ENCODE peak calls at places on chromosomes 7 and 10, in seven cellular contexts. One of them, this sample, is unnamed.
A peak's percentile ranks its signal among the peaks of the same experiment; 100 is the strongest.

GRCh38 chr7:39606352-39606751 is 17.0 kb upstream of the RALA start:
- DNase-seq in IMR-90: no peak
- DNase-seq in mesendoderm: no peak
- DNase-seq in neuronal stem cell: no peak
- DNase-seq in mesenchymal stem cell: no peak
- DNase-seq in H1: no peak
- DNase-seq in trophoblast cell: no peak
- DNase-seq in this sample: no peak

GRCh38 chr10:29698766-29699490 is 64.2 kb upstream of the SVIL start:
- DNase-seq in IMR-90: no peak
- DNase-seq in mesendoderm: no peak
- DNase-seq in neuronal stem cell: no peak
- DNase-seq in mesenchymal stem cell: no peak
- DNase-seq in H1: no peak
- DNase-seq in trophoblast cell: peak; percentile 76
- DNase-seq in this sample: no peak

GRCh38 chr10:97185326-97186058 is at the start of gene SLIT1:
- DNase-seq in IMR-90: no peak
- DNase-seq in mesendoderm: peak; percentile 40
- DNase-seq in neuronal stem cell: no peak
- DNase-seq in mesenchymal stem cell: no peak
- DNase-seq in H1: no peak
- DNase-seq in trophoblast cell: no peak
- DNase-seq in this sample: peak; percentile 53

GRCh38 chr7:34019431-34019830 is 114.1 kb downstream of the BMPER start:
- DNase-seq in IMR-90: peak; percentile 51
- DNase-seq in mesendoderm: no peak
- DNase-seq in neuronal stem cell: no peak
- DNase-seq in mesenchymal stem cell: no peak
- DNase-seq in H1: no peak
- DNase-seq in trophoblast cell: no peak
- DNase-seq in this sample: no peak

GRCh38 chr10:71815515-71816130 is 35.4 kb downstream of the PSAP start:
- DNase-seq in IMR-90: no peak
- DNase-seq in mesendoderm: no peak
- DNase-seq in neuronal stem cell: no peak
- DNase-seq in mesenchymal stem cell: no peak
- DNase-seq in H1: no peak
- DNase-seq in trophoblast cell: no peak
- DNase-seq in this sample: no peak

GRCh38 chr7:47948096-47948790 is at the start of gene PKD1L1:
- DNase-seq in IMR-90: no peak
- DNase-seq in mesendoderm: no peak
- DNase-seq in neuronal stem cell: no peak
- DNase-seq in mesenchymal stem cell: no peak
- DNase-seq in H1: no peak
- DNase-seq in trophoblast cell: peak; percentile 56
- DNase-seq in this sample: no peak

GRCh38 chr7:51471199-51472016 is 154.8 kb upstream of the COBL start:
- DNase-seq in IMR-90: no peak
- DNase-seq in mesendoderm: peak; percentile 52
- DNase-seq in neuronal stem cell: peak; percentile 35
- DNase-seq in mesenchymal stem cell: no peak
- DNase-seq in H1: no peak
- DNase-seq in trophoblast cell: no peak
- DNase-seq in this sample: peak; percentile 70

GRCh38 chr10:95236068-95236903 is 42.2 kb downstream of the ACSM6 start:
- DNase-seq in IMR-90: peak; percentile 81
- DNase-seq in mesendoderm: peak; percentile 48
- DNase-seq in neuronal stem cell: no peak
- DNase-seq in mesenchymal stem cell: peak; percentile 67
- DNase-seq in H1: no peak
- DNase-seq in trophoblast cell: no peak
- DNase-seq in this sample: no peak

GRCh38 chr10:35690534-35690933 is 48.4 kb upstream of the FZD8 start:
- DNase-seq in IMR-90: no peak
- DNase-seq in mesendoderm: no peak
- DNase-seq in neuronal stem cell: no peak
- DNase-seq in mesenchymal stem cell: no peak
- DNase-seq in H1: no peak
- DNase-seq in trophoblast cell: no peak
- DNase-seq in this sample: no peak

GRCh38 chr7:120700806-120701205 is 157.1 kb downstream of the TSPAN12 start:
- DNase-seq in IMR-90: no peak
- DNase-seq in mesendoderm: no peak
- DNase-seq in neuronal stem cell: no peak
- DNase-seq in mesenchymal stem cell: no peak
- DNase-seq in H1: no peak
- DNase-seq in trophoblast cell: peak; percentile 22
- DNase-seq in this sample: no peak

GRCh38 chr7:101155303-101155702 is 1.0 kb downstream of the AP1S1 start:
- DNase-seq in IMR-90: no peak
- DNase-seq in mesendoderm: no peak
- DNase-seq in neuronal stem cell: no peak
- DNase-seq in mesenchymal stem cell: no peak
- DNase-seq in H1: no peak
- DNase-seq in trophoblast cell: no peak
- DNase-seq in this sample: no peak

GRCh38 chr7:38506004-38506403 is 125.2 kb downstream of the AMPH start:
- DNase-seq in IMR-90: no peak
- DNase-seq in mesendoderm: no peak
- DNase-seq in neuronal stem cell: no peak
- DNase-seq in mesenchymal stem cell: no peak
- DNase-seq in H1: no peak
- DNase-seq in trophoblast cell: no peak
- DNase-seq in this sample: no peak

GRCh38 chr7:88539977-88540376 is 219.5 kb upstream of the ZNF804B start:
- DNase-seq in IMR-90: no peak
- DNase-seq in mesendoderm: no peak
- DNase-seq in neuronal stem cell: no peak
- DNase-seq in mesenchymal stem cell: no peak
- DNase-seq in H1: no peak
- DNase-seq in trophoblast cell: no peak
- DNase-seq in this sample: no peak

DNA sequence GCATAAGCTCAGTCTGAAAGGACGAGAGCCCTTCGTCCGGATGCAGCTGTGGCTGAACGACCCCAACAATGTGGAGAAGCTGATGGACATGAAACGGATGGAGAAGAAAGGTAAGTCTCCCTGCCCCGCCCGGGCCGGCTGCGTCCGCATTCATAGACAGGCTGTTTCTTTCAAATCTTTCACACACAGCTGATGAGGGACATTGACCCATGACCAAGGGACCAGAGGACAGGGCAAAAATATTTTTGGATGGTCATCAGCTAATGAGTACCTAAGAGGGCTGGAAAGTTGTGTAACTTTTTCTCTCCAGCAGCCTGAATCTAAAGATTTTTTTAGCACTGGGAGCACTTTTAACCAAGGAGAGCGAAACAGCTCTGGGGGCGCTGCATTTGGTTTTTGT is 52.5 kb upstream of the SH2B2 start:
- DNase-seq in IMR-90: no peak
- DNase-seq in mesendoderm: no peak
- DNase-seq in neuronal stem cell: no peak
- DNase-seq in mesenchymal stem cell: no peak
- DNase-seq in H1: no peak
- DNase-seq in trophoblast cell: no peak
- DNase-seq in this sample: no peak
- H3K18ac ChIP-seq in IMR-90: no peak overlapping the region
- H3K18ac ChIP-seq in mesendoderm: no peak overlapping the region
- H3K18ac ChIP-seq in neuronal stem cell: no peak overlapping the region
- H3K18ac ChIP-seq in mesenchymal stem cell: no peak overlapping the region
- H3K18ac ChIP-seq in H1: no peak overlapping the region
- H3K18ac ChIP-seq in trophoblast cell: no peak overlapping the region
- H3K18ac ChIP-seq in this sample: no peak overlapping the region

DNA sequence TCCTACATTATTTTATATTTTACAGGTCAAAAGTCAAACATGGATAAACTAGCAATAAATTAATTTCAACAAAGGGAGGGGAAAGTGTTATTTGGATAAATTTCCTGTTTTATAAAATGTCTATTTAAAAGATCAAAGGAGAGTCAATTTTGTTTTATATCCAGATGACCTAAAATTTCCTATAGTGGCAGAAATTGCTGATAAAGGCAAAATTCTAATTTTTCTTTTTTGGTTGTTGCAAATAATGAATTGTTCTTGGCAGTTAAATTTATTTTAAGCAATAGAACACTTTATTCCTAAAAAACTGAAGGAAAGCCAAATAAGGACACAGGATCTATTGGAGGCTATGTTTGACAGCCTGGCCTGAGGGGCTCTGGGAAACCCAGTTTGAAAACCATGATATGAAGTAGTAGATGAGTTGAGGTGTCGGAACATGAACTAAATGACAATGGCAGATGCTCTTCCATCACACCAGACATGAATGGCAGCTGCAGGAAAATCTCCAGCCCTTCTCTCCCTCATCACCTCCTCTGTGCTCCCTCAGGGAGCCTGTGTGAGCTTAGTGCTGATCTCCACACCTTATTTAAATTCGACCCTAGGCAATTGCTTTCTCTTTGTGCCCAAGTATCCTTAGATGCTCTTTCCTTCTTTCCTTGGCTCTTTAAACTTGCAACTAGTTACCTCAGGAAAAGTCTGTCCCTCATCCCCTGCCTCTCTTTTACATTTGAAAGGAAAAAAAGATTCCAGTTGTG is 395.0 kb downstream of the THSD7A start:
- DNase-seq in IMR-90: no peak
- DNase-seq in mesendoderm: no peak
- DNase-seq in neuronal stem cell: no peak
- DNase-seq in mesenchymal stem cell: no peak
- DNase-seq in H1: no peak
- DNase-seq in trophoblast cell: no peak
- DNase-seq in this sample: peak; percentile 31
- H3K18ac ChIP-seq in IMR-90: no peak overlapping the region
- H3K18ac ChIP-seq in mesendoderm: no peak overlapping the region
- H3K18ac ChIP-seq in neuronal stem cell: no peak overlapping the region
- H3K18ac ChIP-seq in mesenchymal stem cell: no peak overlapping the region
- H3K18ac ChIP-seq in H1: no peak overlapping the region
- H3K18ac ChIP-seq in trophoblast cell: no peak overlapping the region
- H3K18ac ChIP-seq in this sample: no peak overlapping the region

GRCh38 chr10:129927351-129928120 is 36.5 kb downstream of the EBF3 start:
- DNase-seq in IMR-90: no peak
- DNase-seq in mesendoderm: no peak
- DNase-seq in neuronal stem cell: no peak
- DNase-seq in mesenchymal stem cell: no peak
- DNase-seq in H1: no peak
- DNase-seq in trophoblast cell: no peak
- DNase-seq in this sample: no peak
- H3K18ac ChIP-seq in IMR-90: no peak overlapping the region
- H3K18ac ChIP-seq in mesendoderm: no peak overlapping the region
- H3K18ac ChIP-seq in neuronal stem cell: no peak overlapping the region
- H3K18ac ChIP-seq in mesenchymal stem cell: no peak overlapping the region
- H3K18ac ChIP-seq in H1: no peak overlapping the region
- H3K18ac ChIP-seq in trophoblast cell: no peak overlapping the region
- H3K18ac ChIP-seq in this sample: no peak overlapping the region

DNA sequence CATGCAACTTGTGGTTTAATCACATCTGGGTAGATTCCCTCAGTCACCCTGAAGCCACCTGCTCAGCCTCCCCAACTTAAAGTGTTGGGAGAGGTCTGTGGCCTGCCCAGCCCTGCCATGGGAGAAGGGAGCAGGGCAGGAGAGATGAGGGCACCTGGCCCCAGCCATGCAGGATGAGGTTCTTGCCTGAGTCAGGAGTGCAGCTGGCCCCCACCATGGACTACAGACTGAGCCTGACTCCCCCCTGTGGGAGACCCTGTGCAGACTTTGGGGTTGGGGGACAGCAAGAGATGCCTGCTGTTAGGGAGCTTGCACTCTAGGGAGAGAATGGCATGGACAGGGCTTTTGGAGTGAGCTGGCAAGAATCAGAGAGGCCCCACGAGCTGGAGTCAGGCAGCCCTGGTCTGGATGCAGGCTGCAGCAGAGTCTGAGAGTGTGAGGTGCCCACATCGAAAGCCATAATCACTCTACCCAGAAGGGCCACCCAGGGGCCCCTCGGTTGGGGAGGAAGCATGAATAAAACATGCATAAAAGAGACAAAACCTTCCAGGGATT is 34.7 kb upstream of the DPYSL4 start:
- DNase-seq in IMR-90: no peak
- DNase-seq in mesendoderm: no peak
- DNase-seq in neuronal stem cell: no peak
- DNase-seq in mesenchymal stem cell: no peak
- DNase-seq in H1: no peak
- DNase-seq in trophoblast cell: no peak
- DNase-seq in this sample: no peak
- H3K18ac ChIP-seq in IMR-90: no peak overlapping the region
- H3K18ac ChIP-seq in mesendoderm: no peak overlapping the region
- H3K18ac ChIP-seq in neuronal stem cell: no peak overlapping the region
- H3K18ac ChIP-seq in mesenchymal stem cell: no peak overlapping the region
- H3K18ac ChIP-seq in H1: no peak overlapping the region
- H3K18ac ChIP-seq in trophoblast cell: no peak overlapping the region
- H3K18ac ChIP-seq in this sample: no peak overlapping the region

DNA sequence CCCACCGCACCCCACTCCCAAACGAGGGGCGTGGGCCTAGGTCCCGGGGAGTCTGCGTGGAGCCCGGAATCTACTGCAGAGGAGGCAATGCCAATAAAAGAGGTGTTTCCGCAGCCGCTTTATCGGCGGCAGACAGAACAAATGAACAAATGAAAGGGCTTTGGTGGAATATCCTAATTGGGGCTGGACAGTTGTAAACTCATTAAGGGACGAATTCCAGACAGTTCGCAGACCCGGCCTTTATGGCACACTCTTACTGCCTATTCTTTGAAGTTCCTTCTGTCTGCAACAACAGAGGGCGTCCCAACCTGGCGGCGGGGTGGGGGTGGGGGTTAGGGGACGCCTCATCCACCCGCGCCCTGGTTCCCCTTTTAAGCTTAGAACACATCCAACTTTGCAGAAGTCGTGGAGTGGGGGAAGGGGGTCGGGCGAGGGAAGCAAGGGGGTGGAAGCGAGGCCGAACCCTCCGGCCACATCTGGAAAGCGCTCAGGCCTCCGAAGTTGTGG is 4.1 kb downstream of the HOXA9 start:
- DNase-seq in IMR-90: no peak
- DNase-seq in mesendoderm: no peak
- DNase-seq in neuronal stem cell: no peak
- DNase-seq in mesenchymal stem cell: no peak
- DNase-seq in H1: no peak
- DNase-seq in trophoblast cell: no peak
- DNase-seq in this sample: no peak
- H3K18ac ChIP-seq in IMR-90: no peak overlapping the region
- H3K18ac ChIP-seq in mesendoderm: no peak overlapping the region
- H3K18ac ChIP-seq in neuronal stem cell: no peak overlapping the region
- H3K18ac ChIP-seq in mesenchymal stem cell: peak overlapping the region; percentile 70
- H3K18ac ChIP-seq in H1: no peak overlapping the region
- H3K18ac ChIP-seq in trophoblast cell: no peak overlapping the region
- H3K18ac ChIP-seq in this sample: no peak overlapping the region

GRCh38 chr10:23557777-23558176 is 118.9 kb downstream of the OTUD1 start:
- DNase-seq in IMR-90: no peak
- DNase-seq in mesendoderm: no peak
- DNase-seq in neuronal stem cell: no peak
- DNase-seq in mesenchymal stem cell: no peak
- DNase-seq in H1: no peak
- DNase-seq in trophoblast cell: no peak
- DNase-seq in this sample: no peak
- H3K18ac ChIP-seq in IMR-90: no peak overlapping the region
- H3K18ac ChIP-seq in mesendoderm: no peak overlapping the region
- H3K18ac ChIP-seq in neuronal stem cell: no peak overlapping the region
- H3K18ac ChIP-seq in mesenchymal stem cell: no peak overlapping the region
- H3K18ac ChIP-seq in H1: no peak overlapping the region
- H3K18ac ChIP-seq in trophoblast cell: no peak overlapping the region
- H3K18ac ChIP-seq in this sample: no peak overlapping the region

GRCh38 chr10:59654007-59654406 is 55.6 kb downstream of the SLC16A9 start:
- DNase-seq in IMR-90: no peak
- DNase-seq in mesendoderm: no peak
- DNase-seq in neuronal stem cell: no peak
- DNase-seq in mesenchymal stem cell: no peak
- DNase-seq in H1: no peak
- DNase-seq in trophoblast cell: no peak
- DNase-seq in this sample: no peak
- H3K18ac ChIP-seq in IMR-90: no peak overlapping the region
- H3K18ac ChIP-seq in mesendoderm: no peak overlapping the region
- H3K18ac ChIP-seq in neuronal stem cell: no peak overlapping the region
- H3K18ac ChIP-seq in mesenchymal stem cell: no peak overlapping the region
- H3K18ac ChIP-seq in H1: no peak overlapping the region
- H3K18ac ChIP-seq in trophoblast cell: no peak overlapping the region
- H3K18ac ChIP-seq in this sample: no peak overlapping the region

GRCh38 chr10:50622497-50623298 is 1.1 kb downstream of the SGMS1 start:
- DNase-seq in IMR-90: peak; percentile 50
- DNase-seq in mesendoderm: peak; percentile 48
- DNase-seq in neuronal stem cell: peak; percentile 24
- DNase-seq in mesenchymal stem cell: peak; percentile 55
- DNase-seq in H1: no peak
- DNase-seq in trophoblast cell: peak; percentile 81
- DNase-seq in this sample: no peak
- H3K18ac ChIP-seq in IMR-90: peak overlapping the region; percentile 4
- H3K18ac ChIP-seq in mesendoderm: peak overlapping the region; percentile 90
- H3K18ac ChIP-seq in neuronal stem cell: peak overlapping the region; percentile 89
- H3K18ac ChIP-seq in mesenchymal stem cell: peak overlapping the region; percentile 21
- H3K18ac ChIP-seq in H1: no peak overlapping the region
- H3K18ac ChIP-seq in trophoblast cell: peak overlapping the region; percentile 56
- H3K18ac ChIP-seq in this sample: no peak overlapping the region